ENCODE peak calls at places on chromosomes 5 and 9, in six cellular contexts. Q, W, I, L, V and M are unnamed samples.

GRCh38 chr5:59746261-59746765 is 147.2 kb downstream of the PDE4D start:
- DNase-seq in Q (peak; percentile 62), W (no peak), I (no peak), L (no peak), V (peak; percentile 21), M (no peak)

GRCh38 chr5:173458819-173459218 is 130.6 kb upstream of the STC2 start:
- DNase-seq in Q (peak; percentile 44), W (no peak), I (no peak), L (no peak), V (no peak), M (no peak)

GRCh38 chr5:27144456-27144855 is 106.1 kb upstream of the CDH9 start:
- DNase-seq in Q (no peak), W (no peak), I (no peak), L (no peak), V (no peak), M (no peak)

GRCh38 chr9:126605792-126606482 is 7.8 kb upstream of the LMX1B start:
- DNase-seq in Q (no peak), W (no peak), I (no peak), L (no peak), V (no peak), M (no peak)

GRCh38 chr5:175731172-175731571 is 73.3 kb downstream of the HRH2 start:
- DNase-seq in Q (no peak), W (no peak), I (no peak), L (no peak), V (no peak), M (no peak)

GRCh38 chr9:88949425-88949824 is 41.8 kb upstream of the S1PR3 start:
- DNase-seq in Q (no peak), W (no peak), I (no peak), L (peak; percentile 19), V (no peak), M (no peak)

GRCh38 chr5:2710910-2711309 is 40.6 kb downstream of the IRX2 start:
- DNase-seq in Q (no peak), W (no peak), I (no peak), L (no peak), V (no peak), M (no peak)

GRCh38 chr5:125301704-125302103 is 555.3 kb upstream of the ZNF608 start:
- DNase-seq in Q (no peak), W (no peak), I (no peak), L (no peak), V (no peak), M (no peak)

GRCh38 chr5:99644822-99645221 is 716.0 kb upstream of the CHD1 start:
- DNase-seq in Q (no peak), W (no peak), I (no peak), L (no peak), V (no peak), M (no peak)

GRCh38 chr5:65142511-65143011 is 339.2 kb downstream of the ADAMTS6 start:
- DNase-seq in Q (peak; percentile 63), W (no peak), I (no peak), L (no peak), V (no peak), M (no peak)

GRCh38 chr5:82073179-82073578 is 101.4 kb downstream of the ATG10 start:
- DNase-seq in Q (no peak), W (no peak), I (no peak), L (no peak), V (no peak), M (no peak)

GRCh38 chr5:103271570-103272289 is 13.2 kb downstream of the MACIR start:
- DNase-seq in Q (no peak), W (no peak), I (no peak), L (no peak), V (no peak), M (no peak)

GRCh38 chr5:138459311-138459710 is 6.0 kb upstream of the EGR1 start:
- DNase-seq in Q (no peak), W (no peak), I (no peak), L (no peak), V (peak; percentile 46), M (no peak)

GRCh38 chr9:97615439-97616072 is 17.6 kb downstream of the TSTD2 start:
- DNase-seq in Q (peak; percentile 45), W (no peak), I (no peak), L (peak; percentile 52), V (peak; percentile 72), M (peak; percentile 77)

GRCh38 chr9:135017916-135018915 is 69.3 kb upstream of the OLFM1 start:
- DNase-seq in Q (no peak), W (no peak), I (no peak), L (no peak), V (no peak), M (no peak)

GRCh38 chr9:100590481-100590880 is 12.6 kb downstream of the CAVIN4 start:
- DNase-seq in Q (peak; percentile 88), W (no peak), I (no peak), L (no peak), V (no peak), M (no peak)

GRCh38 chr5:66864240-66864884 is 268.2 kb downstream of the MAST4 start:
- DNase-seq in Q (peak; percentile 42), W (no peak), I (no peak), L (no peak), V (no peak), M (no peak)

GRCh38 chr5:83551826-83552225 is 80.3 kb downstream of the VCAN start:
- DNase-seq in Q (peak; percentile 36), W (no peak), I (no peak), L (no peak), V (no peak), M (no peak)

GRCh38 chr9:15724006-15724405 is 171.2 kb downstream of the CCDC171 start:
- DNase-seq in Q (no peak), W (no peak), I (no peak), L (no peak), V (no peak), M (no peak)

GRCh38 chr5:92687793-92688467 is 893.1 kb downstream of the NR2F1-AS1 start:
- DNase-seq in Q (peak; percentile 15), W (no peak), I (no peak), L (no peak), V (no peak), M (no peak)

GRCh38 chr9:107481035-107481434 is 8.5 kb downstream of the KLF4 start:
- DNase-seq in Q (no peak), W (no peak), I (no peak), L (no peak), V (no peak), M (no peak)

GRCh38 chr5:150112211-150113046 is 26.1 kb upstream of the CSF1R start:
- DNase-seq in Q (peak; percentile 89), W (no peak), I (no peak), L (no peak), V (peak; percentile 38), M (peak; percentile 22)

GRCh38 chr5:170746081-170746951 is 37.2 kb upstream of the GABRP start:
- DNase-seq in Q (no peak), W (no peak), I (no peak), L (no peak), V (no peak), M (peak; percentile 36)